ENCODE peak calls at places on chromosome 16, in four cellular contexts. One of them, this sample, is unnamed.

GRCh38 chr16:46711106-46711769 is 21.8 kb downstream of the ORC6 start:
- DNase-seq in AG04450: no peak
- DNase-seq in AG04449: no peak
- DNase-seq in cardiac muscle cell: no peak
- DNase-seq in this sample: no peak

GRCh38 chr16:89917773-89918452 is 749 bp upstream of the MC1R start:
- DNase-seq in AG04450: no peak
- DNase-seq in AG04449: no peak
- DNase-seq in cardiac muscle cell: peak
- DNase-seq in this sample: peak

GRCh38 chr16:83714286-83714685 is 93.5 kb upstream of the HSBP1 start:
- DNase-seq in AG04450: no peak
- DNase-seq in AG04449: no peak
- DNase-seq in cardiac muscle cell: no peak
- DNase-seq in this sample: no peak

GRCh38 chr16:679808-680624 is at the start of gene STUB1:
- DNase-seq in AG04450: peak
- DNase-seq in AG04449: no peak
- DNase-seq in cardiac muscle cell: peak
- DNase-seq in this sample: peak

GRCh38 chr16:2595376-2596200 is 57.8 kb downstream of the PDPK1 start:
- DNase-seq in AG04450: no peak
- DNase-seq in AG04449: no peak
- DNase-seq in cardiac muscle cell: no peak
- DNase-seq in this sample: peak

GRCh38 chr16:30901201-30902069 is 5.0 kb downstream of the CTF1 start:
- DNase-seq in AG04450: no peak
- DNase-seq in AG04449: no peak
- DNase-seq in cardiac muscle cell: peak
- DNase-seq in this sample: peak

GRCh38 chr16:25311039-25311438 is 53.4 kb upstream of the ZKSCAN2 start:
- DNase-seq in AG04450: no peak
- DNase-seq in AG04449: no peak
- DNase-seq in cardiac muscle cell: no peak
- DNase-seq in this sample: no peak

GRCh38 chr16:5041604-5042133 is 7.9 kb upstream of the NAGPA start:
- DNase-seq in AG04450: no peak
- DNase-seq in AG04449: peak
- DNase-seq in cardiac muscle cell: peak
- DNase-seq in this sample: peak

GRCh38 chr16:56776562-56776961 is 46.6 kb downstream of the NUP93 start:
- DNase-seq in AG04450: no peak
- DNase-seq in AG04449: no peak
- DNase-seq in cardiac muscle cell: peak
- DNase-seq in this sample: peak

GRCh38 chr16:66750279-66751134 is 902 bp downstream of the DYNC1LI2 start:
- DNase-seq in AG04450: no peak
- DNase-seq in AG04449: no peak
- DNase-seq in cardiac muscle cell: peak
- DNase-seq in this sample: no peak

GRCh38 chr16:2040031-2040430 is 7.6 kb downstream of the NTHL1 start:
- DNase-seq in AG04450: no peak
- DNase-seq in AG04449: no peak
- DNase-seq in cardiac muscle cell: no peak
- DNase-seq in this sample: no peak

GRCh38 chr16:12781777-12782176 is 21.9 kb downstream of the CPPED1 start:
- DNase-seq in AG04450: no peak
- DNase-seq in AG04449: no peak
- DNase-seq in cardiac muscle cell: no peak
- DNase-seq in this sample: no peak

GRCh38 chr16:48526058-48526957 is 83.7 kb downstream of the N4BP1 start:
- DNase-seq in AG04450: no peak
- DNase-seq in AG04449: no peak
- DNase-seq in cardiac muscle cell: no peak
- DNase-seq in this sample: no peak

GRCh38 chr16:88803264-88803987 is at the start of gene CDT1:
- DNase-seq in AG04450: no peak
- DNase-seq in AG04449: no peak
- DNase-seq in cardiac muscle cell: peak
- DNase-seq in this sample: peak

GRCh38 chr16:88804173-88804551 is 573 bp downstream of the CDT1 start:
- DNase-seq in AG04450: no peak
- DNase-seq in AG04449: no peak
- DNase-seq in cardiac muscle cell: no peak
- DNase-seq in this sample: no peak

GRCh38 chr16:88805340-88805715 is 1.7 kb downstream of the CDT1 start:
- DNase-seq in AG04450: no peak
- DNase-seq in AG04449: no peak
- DNase-seq in cardiac muscle cell: no peak
- DNase-seq in this sample: no peak

GRCh38 chr16:88805887-88806393 is 2.4 kb downstream of the CDT1 start:
- DNase-seq in AG04450: no peak
- DNase-seq in AG04449: no peak
- DNase-seq in cardiac muscle cell: no peak
- DNase-seq in this sample: no peak

DNA sequence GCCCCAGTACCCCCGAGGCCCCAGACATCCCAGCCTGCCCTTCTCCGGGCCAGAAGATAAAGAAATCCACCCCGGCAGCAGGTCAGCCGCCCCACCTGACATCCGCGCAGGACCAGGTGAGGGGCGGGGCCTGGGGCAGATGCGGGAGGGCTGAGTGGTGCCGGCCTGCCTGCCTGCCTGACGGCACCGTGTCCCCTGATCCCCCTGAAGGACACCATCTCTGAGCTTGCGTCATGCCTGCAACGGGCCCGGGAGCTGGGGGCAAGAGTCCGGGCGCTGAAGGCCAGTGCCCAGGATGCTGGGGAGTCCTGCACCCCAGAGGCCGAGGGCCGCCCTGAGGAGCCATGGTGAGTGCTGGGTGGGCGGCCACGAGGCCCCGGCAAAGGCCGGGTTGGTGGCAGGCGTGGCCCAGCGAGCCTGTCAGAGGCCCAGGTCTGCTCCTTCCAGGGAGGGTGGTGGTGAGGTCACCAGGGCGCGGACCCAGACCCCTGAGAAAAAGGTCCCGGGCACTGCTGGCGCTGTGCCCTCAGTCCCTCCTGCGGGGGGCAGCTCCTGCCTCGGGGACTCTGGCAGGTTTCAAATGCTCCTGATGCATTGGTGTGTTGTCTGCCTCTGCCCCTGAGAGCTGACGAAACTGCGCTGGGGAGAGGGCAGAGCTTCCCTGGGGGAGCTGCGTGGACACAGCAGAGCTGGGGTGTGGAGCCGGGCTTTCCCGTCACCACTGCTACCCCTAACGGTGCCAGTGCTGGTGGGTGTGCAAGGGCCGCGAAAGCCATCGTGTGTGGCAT is 1.2 kb downstream of the CDT1 start:
- DNase-seq in AG04450: no peak
- DNase-seq in AG04449: no peak
- DNase-seq in cardiac muscle cell: no peak
- DNase-seq in this sample: no peak
- H3K4me3 ChIP-seq in AG04450: peak
- H3K4me3 ChIP-seq in AG04449: peak
- H3K4me3 ChIP-seq in cardiac muscle cell: peak
- H3K4me3 ChIP-seq in this sample: peak

GRCh38 chr16:57797216-57797525 is 5.1 kb downstream of the KIFC3 start:
- DNase-seq in AG04450: no peak
- DNase-seq in AG04449: no peak
- DNase-seq in cardiac muscle cell: no peak
- DNase-seq in this sample: no peak
- H3K4me3 ChIP-seq in AG04450: no peak
- H3K4me3 ChIP-seq in AG04449: no peak
- H3K4me3 ChIP-seq in cardiac muscle cell: no peak
- H3K4me3 ChIP-seq in this sample: no peak

GRCh38 chr16:19936431-19936830 is 51.8 kb upstream of the GPRC5B start:
- DNase-seq in AG04450: no peak
- DNase-seq in AG04449: no peak
- DNase-seq in cardiac muscle cell: peak
- DNase-seq in this sample: no peak
- H3K4me3 ChIP-seq in AG04450: no peak
- H3K4me3 ChIP-seq in AG04449: no peak
- H3K4me3 ChIP-seq in cardiac muscle cell: no peak
- H3K4me3 ChIP-seq in this sample: no peak

DNA sequence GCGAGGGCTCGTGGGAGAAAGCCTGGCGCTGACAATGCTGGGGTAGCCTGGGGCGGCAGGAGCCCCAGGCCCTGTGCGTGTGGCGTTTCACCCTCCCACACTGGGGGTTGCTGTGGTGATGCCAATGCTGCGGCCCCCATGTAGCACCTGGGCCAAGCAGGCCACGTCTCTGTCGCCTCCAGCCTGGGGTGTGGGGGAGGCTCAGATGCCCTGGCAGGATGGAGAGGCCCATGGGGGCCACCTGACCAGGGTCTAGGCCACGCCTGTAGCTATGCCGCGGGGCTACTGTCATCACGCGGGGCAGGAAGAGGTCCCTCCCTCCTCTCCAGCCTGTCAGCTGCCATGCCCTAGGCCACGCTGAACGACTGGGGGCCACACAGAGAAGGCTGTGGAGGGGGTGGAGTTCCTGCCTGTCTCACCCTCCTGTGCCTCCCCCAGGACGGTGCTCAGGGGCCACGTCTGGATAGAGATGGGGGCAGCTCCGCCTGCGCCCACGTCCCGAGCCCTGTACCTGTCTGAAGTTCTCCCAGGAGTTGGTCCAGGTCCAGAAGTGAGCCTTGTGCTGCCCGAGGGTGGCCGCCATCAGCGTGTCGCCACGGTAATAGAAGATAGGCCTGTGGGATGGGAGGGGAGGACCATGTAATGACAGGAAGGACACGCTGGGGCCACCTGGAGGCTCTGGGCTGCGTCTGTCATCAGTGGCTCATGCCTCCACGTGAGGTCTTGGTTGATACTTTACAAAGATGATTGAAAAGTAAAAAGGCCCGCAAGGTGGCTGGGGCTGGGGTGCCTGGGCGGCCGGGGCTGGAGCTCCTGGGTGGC is 12.7 kb upstream of the APRT start:
- DNase-seq in AG04450: no peak
- DNase-seq in AG04449: no peak
- DNase-seq in cardiac muscle cell: no peak
- DNase-seq in this sample: no peak
- H3K4me3 ChIP-seq in AG04450: no peak
- H3K4me3 ChIP-seq in AG04449: no peak
- H3K4me3 ChIP-seq in cardiac muscle cell: no peak
- H3K4me3 ChIP-seq in this sample: no peak

GRCh38 chr16:49855822-49856740 is at the start of gene ZNF423:
- DNase-seq in AG04450: no peak
- DNase-seq in AG04449: no peak
- DNase-seq in cardiac muscle cell: peak
- DNase-seq in this sample: no peak

GRCh38 chr16:49856741-49857330 is 924 bp upstream of the ZNF423 start:
- DNase-seq in AG04450: peak
- DNase-seq in AG04449: peak
- DNase-seq in cardiac muscle cell: peak
- DNase-seq in this sample: peak

GRCh38 chr16:49855280-49855821 is 561 bp downstream of the ZNF423 start:
- DNase-seq in AG04450: peak
- DNase-seq in AG04449: no peak
- DNase-seq in cardiac muscle cell: peak
- DNase-seq in this sample: peak

GRCh38 chr16:49851468-49851787 is 4.5 kb downstream of the ZNF423 start:
- DNase-seq in AG04450: no peak
- DNase-seq in AG04449: no peak
- DNase-seq in cardiac muscle cell: no peak
- DNase-seq in this sample: no peak

DNA sequence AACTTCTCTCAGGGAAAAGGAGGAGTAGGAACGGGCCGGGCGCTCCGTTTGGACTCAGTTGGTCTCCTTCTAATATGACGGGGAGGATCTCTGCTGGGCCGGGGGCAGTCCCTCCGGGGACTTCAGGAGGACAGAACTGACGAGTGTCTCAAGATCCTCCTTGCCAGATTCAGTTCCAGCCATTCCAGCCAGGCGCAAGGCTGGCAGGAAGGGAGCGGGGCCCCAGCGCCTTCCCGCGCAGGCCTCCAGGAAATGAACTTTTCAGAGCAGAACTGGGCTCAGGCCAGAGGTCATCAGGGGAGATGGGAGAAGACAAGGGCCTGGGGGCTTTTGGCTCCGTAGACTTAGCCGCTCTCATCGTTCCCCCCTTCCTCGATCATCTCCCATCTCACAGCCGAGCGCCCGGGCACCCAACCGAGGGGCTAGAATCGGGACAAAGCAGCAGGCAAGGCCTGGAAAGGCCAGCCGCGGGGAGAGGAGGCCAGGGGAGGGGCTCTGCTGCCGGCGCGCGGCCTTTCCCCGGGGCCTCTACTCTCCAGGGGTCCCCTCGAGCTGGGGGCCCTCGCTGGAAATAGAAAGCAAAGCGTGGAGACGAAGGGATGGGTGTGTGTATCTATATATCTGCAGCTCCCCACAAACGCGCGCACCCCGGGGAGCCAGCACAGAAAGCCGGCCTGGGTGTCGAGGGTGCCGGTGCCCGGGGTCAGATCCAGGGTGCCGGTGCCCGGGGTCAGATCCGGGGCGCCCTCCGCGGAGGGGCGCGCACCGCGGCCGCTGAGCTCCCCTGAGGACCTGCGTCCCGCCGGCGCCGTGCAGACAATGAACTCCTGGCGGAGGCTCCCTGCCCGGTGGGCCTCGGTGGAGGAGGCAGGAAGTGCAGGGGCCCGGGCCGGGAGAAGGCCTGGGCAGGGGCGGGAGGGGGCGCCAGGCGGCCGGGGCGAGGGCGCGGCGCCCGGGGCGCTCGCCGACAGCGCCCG is 1.4 kb downstream of the ZNF423 start:
- DNase-seq in AG04450: no peak
- DNase-seq in AG04449: no peak
- DNase-seq in cardiac muscle cell: no peak
- DNase-seq in this sample: no peak
- H3K4me3 ChIP-seq in AG04450: peak
- H3K4me3 ChIP-seq in AG04449: peak
- H3K4me3 ChIP-seq in cardiac muscle cell: peak
- H3K4me3 ChIP-seq in this sample: peak

GRCh38 chr16:80938035-80938927 is 68.4 kb downstream of the CMC2 start:
- DNase-seq in AG04450: peak
- DNase-seq in AG04449: peak
- DNase-seq in cardiac muscle cell: peak
- DNase-seq in this sample: peak
- H3K4me3 ChIP-seq in AG04450: no peak
- H3K4me3 ChIP-seq in AG04449: peak
- H3K4me3 ChIP-seq in cardiac muscle cell: no peak
- H3K4me3 ChIP-seq in this sample: peak